ENCODE peak calls at places on chromosomes 3 and 15, in five cellular contexts. N is posterior cingulate gyrus; G is stimulated activated CD4-positive, alpha-beta T cell treated with anti-CD3 and anti-CD28 coated beads, Interleukin-4, amount 100 ng/mL, for 48 hours; H is stimulated activated CD8-positive, alpha-beta memory T cell treated with anti-CD3 and anti-CD28 coated beads, Interleukin-7, amount 100 ng/mL, for 1 hour; P is uterus. Q is an unnamed sample.

GRCh38 chr15:34341922-34342736 is 807 bp downstream of the NOP10 start:
- DNase-seq in N (no peak), G (no peak), P (no peak), H (no peak), Q (no peak)

GRCh38 chr3:187623285-187623814 is 46.8 kb downstream of the SST start:
- DNase-seq in H (no peak), G (no peak), N (no peak), P (no peak), Q (no peak)

GRCh38 chr15:32657198-32657886 is 15.8 kb downstream of the SCG5 start:
- DNase-seq in N (no peak), G (no peak), H (no peak), P (no peak), Q (no peak)

GRCh38 chr15:99275525-99276128 is 24.3 kb downstream of the LRRC28 start:
- DNase-seq in G (no peak), N (no peak), H (no peak), P (no peak), Q (no peak)

GRCh38 chr3:58664611-58665010 is 2.0 kb downstream of the FAM3D start:
- DNase-seq in G (no peak), P (no peak), H (no peak), N (no peak), Q (no peak)

GRCh38 chr3:121970047-121970446 is 52.0 kb downstream of the ILDR1 start:
- DNase-seq in G (no peak), P (no peak), N (no peak), H (no peak), Q (no peak)

GRCh38 chr3:186931487-186932280 is 1.4 kb downstream of the ST6GAL1 start:
- DNase-seq in H (peak), N (peak), P (peak), G (peak), Q (no peak)

GRCh38 chr3:28940530-28940929 is 340.3 kb upstream of the RBMS3 start:
- DNase-seq in G (no peak), P (no peak), H (no peak), N (no peak), Q (peak)

GRCh38 chr15:68626739-68627138 is 47.9 kb downstream of the CORO2B start:
- DNase-seq in P (no peak), N (no peak), H (no peak), G (no peak), Q (no peak)

Q was measured in gastrocnemius medialis.